ENCODE peak calls at places on chromosomes 4 and X, in eight cellular contexts. D is RPMI7951, V is hypothalamus, J is suprapubic skin, M is smooth muscle cell of the brain vasculature, O is GM13976, G is RWPE1, C is fibroblast of mammary gland. I is an unnamed sample.
A peak's percentile ranks its signal among the peaks of the same experiment; 100 is the strongest.

GRCh38 chr4:98181815-98182214 is 38.5 kb upstream of the STPG2 start:
- DNase-seq in D (no peak), V (no peak), J (no peak), M (no peak), O (no peak), G (peak; percentile 49), C (peak; percentile 18), I (peak; percentile 26)

GRCh38 chrX:110509778-110510510 is 151.3 kb downstream of the RTL9 start:
- DNase-seq in D (peak; percentile 47), V (no peak), J (no peak), M (no peak), O (no peak), G (peak; percentile 0), C (no peak), I (peak; percentile 1)

GRCh38 chr4:151569650-151570049 is 160.7 kb downstream of the FHIP1A start:
- DNase-seq in D (no peak), V (no peak), J (no peak), M (no peak), O (no peak), G (no peak), C (no peak), I (no peak)

GRCh38 chr4:77927991-77928925 is 65.6 kb downstream of the MRPL1 start:
- DNase-seq in D (peak; percentile 4), V (no peak), J (no peak), M (peak; percentile 29), O (no peak), G (peak; percentile 48), C (peak; percentile 61), I (no peak)

GRCh38 chr4:182207806-182208483 is 35.3 kb upstream of the TENM3 start:
- DNase-seq in D (peak; percentile 76), V (no peak), J (no peak), M (peak; percentile 41), O (no peak), G (peak; percentile 77), C (peak; percentile 97), I (peak; percentile 87)

GRCh38 chr4:108169639-108170038 is 907 bp upstream of the LEF1 start:
- DNase-seq in D (no peak), V (no peak), J (no peak), M (no peak), O (no peak), G (no peak), C (no peak), I (no peak)

GRCh38 chr4:169225058-169225751 is 45.6 kb downstream of the SH3RF1 start:
- DNase-seq in D (peak; percentile 94), V (no peak), J (no peak), M (peak; percentile 41), O (no peak), G (peak; percentile 82), C (peak; percentile 98), I (peak; percentile 97)

GRCh38 chr4:37726666-37727065 is 40.5 kb upstream of the RELL1 start:
- DNase-seq in D (peak; percentile 58), V (no peak), J (no peak), M (no peak), O (no peak), G (no peak), C (peak; percentile 86), I (no peak)

GRCh38 chr4:68465058-68465457 is 17.8 kb downstream of the TMPRSS11E start:
- DNase-seq in D (peak; percentile 9), V (no peak), J (no peak), M (no peak), O (no peak), G (no peak), C (peak; percentile 45), I (no peak)

GRCh38 chr4:143292858-143293257 is 43.8 kb upstream of the GAB1 start:
- DNase-seq in D (no peak), V (no peak), J (no peak), M (no peak), O (no peak), G (no peak), C (no peak), I (no peak)

GRCh38 chrX:96715412-96715940 is 30.8 kb downstream of the DIAPH2 start:
- DNase-seq in D (no peak), V (no peak), J (no peak), M (no peak), O (no peak), G (no peak), C (peak; percentile 33), I (no peak)

GRCh38 chrX:70960728-70961127 is 29.8 kb upstream of the SLC7A3 start:
- DNase-seq in D (peak; percentile 3), V (no peak), J (no peak), M (no peak), O (no peak), G (no peak), C (no peak), I (no peak)

GRCh38 chr4:18621186-18621585 is 599.6 kb upstream of the LCORL start:
- DNase-seq in D (no peak), V (no peak), J (no peak), M (no peak), O (no peak), G (no peak), C (no peak), I (no peak)

GRCh38 chr4:141416219-141416618 is 195.5 kb downstream of the ZNF330 start:
- DNase-seq in D (no peak), V (no peak), J (no peak), M (no peak), O (no peak), G (no peak), C (peak; percentile 62), I (peak; percentile 42)

GRCh38 chr4:56655209-56655626 is 25.9 kb downstream of the HOPX start:
- DNase-seq in D (no peak), V (peak; percentile 12), J (no peak), M (no peak), O (peak; percentile 30), G (peak; percentile 20), C (peak; percentile 25), I (no peak)

GRCh38 chr4:154049457-154050181 is 260.7 kb upstream of the SFRP2 start:
- DNase-seq in D (peak; percentile 52), V (no peak), J (no peak), M (no peak), O (peak; percentile 28), G (no peak), C (peak; percentile 82), I (no peak)

GRCh38 chrX:57918750-57919436 is 8.6 kb upstream of the ZXDA start:
- DNase-seq in D (peak; percentile 49), V (no peak), J (no peak), M (no peak), O (no peak), G (no peak), C (peak; percentile 51), I (no peak)

GRCh38 chr4:137968956-137969709 is 273.0 kb downstream of the SLC7A11 start:
- DNase-seq in D (no peak), V (no peak), J (no peak), M (no peak), O (no peak), G (no peak), C (peak; percentile 68), I (no peak)

GRCh38 chrX:12975999-12976558 is 1.2 kb downstream of the TMSB4X start:
- DNase-seq in D (peak; percentile 53), V (peak; percentile 30), J (peak; percentile 72), M (no peak), O (no peak), G (peak; percentile 62), C (no peak), I (peak; percentile 62)

GRCh38 chr4:75345436-75345835 is 168.8 kb downstream of the RCHY1 start:
- DNase-seq in D (no peak), V (no peak), J (no peak), M (no peak), O (no peak), G (no peak), C (peak; percentile 33), I (peak; percentile 3)

GRCh38 chr4:88999392-88999791 is 57.6 kb downstream of the FAM13A start:
- DNase-seq in D (no peak), V (no peak), J (no peak), M (no peak), O (no peak), G (no peak), C (no peak), I (no peak)

GRCh38 chr4:25965629-25966028 is 51.6 kb downstream of the SMIM20 start:
- DNase-seq in D (no peak), V (no peak), J (no peak), M (no peak), O (no peak), G (no peak), C (no peak), I (no peak)

GRCh38 chrX:68829594-68830485 is 1.0 kb downstream of the EFNB1 start:
- DNase-seq in D (peak; percentile 31), V (no peak), J (no peak), M (no peak), O (no peak), G (no peak), C (peak; percentile 12), I (no peak)

GRCh38 chr4:6548201-6548881 is 26.6 kb upstream of the MAN2B2 start:
- DNase-seq in D (peak; percentile 52), V (no peak), J (no peak), M (no peak), O (no peak), G (peak; percentile 8), C (peak; percentile 47), I (peak; percentile 55)

GRCh38 chrX:107716045-107716684 is 59.4 kb downstream of the TSC22D3 start:
- DNase-seq in D (peak; percentile 30), V (peak; percentile 40), J (peak; percentile 62), M (no peak), O (no peak), G (no peak), C (no peak), I (no peak)

GRCh38 chrX:75746891-75747639 is 38.0 kb downstream of the MAGEE2 start:
- DNase-seq in D (peak; percentile 42), V (peak; percentile 7), J (no peak), M (no peak), O (peak; percentile 22), G (peak; percentile 3), C (peak; percentile 2), I (peak; percentile 1)

GRCh38 chr4:152780267-152780811 is 585 bp downstream of the ARFIP1 start:
- DNase-seq in D (peak; percentile 29), V (no peak), J (no peak), M (no peak), O (no peak), G (peak; percentile 28), C (peak; percentile 33), I (peak; percentile 30)

I was measured in A172.